ENCODE peak calls at places on chromosomes 7 and 10, in six cellular contexts. L is DMS153; X is iPS-NIHi11; G is type B pancreatic cell; H is sigmoid colon; V is naive thymus-derived CD4-positive, alpha-beta T cell. J is an unnamed sample.

GRCh38 chr10:96309631-96310358 is 5.6 kb downstream of the DNTT start:
- DNase-seq in L (no peak), X (peak), G (no peak), H (no peak), V (no peak), J (no peak)

GRCh38 chr10:21516270-21517131 is 9.0 kb downstream of the SKIDA1 start:
- DNase-seq in L (peak), X (peak), G (peak), H (peak), V (peak), J (no peak)

GRCh38 chr10:86938260-86938659 is 19.2 kb downstream of the MMRN2 start:
- DNase-seq in L (no peak), X (no peak), G (no peak), H (no peak), V (no peak), J (no peak)

GRCh38 chr7:489876-490275 is 29.8 kb downstream of the PDGFA start:
- DNase-seq in L (no peak), X (no peak), G (no peak), H (no peak), V (no peak), J (no peak)

GRCh38 chr7:35424869-35425495 is 171.1 kb upstream of the TBX20 start:
- DNase-seq in L (peak), X (peak), G (no peak), H (no peak), V (peak), J (peak)

GRCh38 chr10:24665001-24665400 is 58.7 kb downstream of the ARHGAP21 start:
- DNase-seq in L (no peak), X (no peak), G (no peak), H (no peak), V (no peak), J (no peak)

GRCh38 chr10:131982185-131982756 is 548 bp upstream of the BNIP3 start:
- DNase-seq in L (no peak), X (no peak), G (no peak), H (no peak), V (no peak), J (no peak)

GRCh38 chr10:61842755-61843497 is 58.6 kb upstream of the ARID5B start:
- DNase-seq in L (no peak), X (no peak), G (no peak), H (no peak), V (no peak), J (no peak)

GRCh38 chr7:94333810-94334209 is 60.9 kb upstream of the COL1A2 start:
- DNase-seq in L (no peak), X (no peak), G (no peak), H (no peak), V (no peak), J (no peak)

GRCh38 chr10:3095373-3096139 is 28.2 kb downstream of the PFKP start:
- DNase-seq in L (no peak), X (no peak), G (no peak), H (peak), V (no peak), J (no peak)

GRCh38 chr7:90347759-90348158 is 1.2 kb downstream of the GTPBP10 start:
- DNase-seq in L (no peak), X (no peak), G (no peak), H (no peak), V (no peak), J (no peak)

GRCh38 chr7:125563557-125563956 is 633.9 kb upstream of the POT1 start:
- DNase-seq in L (no peak), X (no peak), G (no peak), H (no peak), V (no peak), J (no peak)

GRCh38 chr7:132084776-132085388 is 491.4 kb downstream of the PLXNA4 start:
- DNase-seq in L (no peak), X (no peak), G (no peak), H (peak), V (no peak), J (no peak)

GRCh38 chr10:118241229-118242137 is 100.6 kb downstream of the FAM204A start:
- DNase-seq in L (no peak), X (peak), G (peak), H (peak), V (peak), J (peak)

GRCh38 chr10:102669206-102670064 is 25.2 kb downstream of the TRIM8 start:
- DNase-seq in L (no peak), X (peak), G (no peak), H (peak), V (no peak), J (no peak)

GRCh38 chr10:95651346-95652115 is 5.0 kb downstream of the ALDH18A1 start:
- DNase-seq in L (no peak), X (no peak), G (no peak), H (no peak), V (no peak), J (no peak)

GRCh38 chr10:133274751-133275682 is 1.7 kb downstream of the ADAM8 start:
- DNase-seq in L (no peak), X (no peak), G (no peak), H (no peak), V (peak), J (no peak)

GRCh38 chr10:29730461-29730860 is 95.7 kb upstream of the SVIL start:
- DNase-seq in L (no peak), X (no peak), G (no peak), H (no peak), V (no peak), J (no peak)

GRCh38 chr10:23158370-23158769 is 33.7 kb upstream of the PTF1A start:
- DNase-seq in L (peak), X (peak), G (no peak), H (no peak), V (peak), J (peak)